ENCODE peak calls at places on chromosomes 3 and 15, in eight cellular contexts. L is GM06990, E is sciatic nerve, R is OCI-M1, I is BJ, N is nucleus accumbens, W is upper lobe of right lung, K is H54. M is an unnamed sample.
A peak's percentile ranks its signal among the peaks of the same experiment; 100 is the strongest.

GRCh38 chr15:43153269-43153668 is 19.9 kb downstream of the TMEM62 start:
- DNase-seq in L (no peak), E (no peak), R (no peak), I (no peak), N (no peak), W (no peak), K (no peak), M (no peak)

GRCh38 chr15:31024330-31024729 is 32.9 kb upstream of the MTMR10 start:
- DNase-seq in L (no peak), E (no peak), R (no peak), I (peak; percentile 96), N (no peak), W (no peak), K (peak; percentile 72), M (no peak)

GRCh38 chr3:172869356-172869755 is 118.8 kb downstream of the ECT2 start:
- DNase-seq in L (no peak), E (no peak), R (no peak), I (peak; percentile 21), N (no peak), W (no peak), K (no peak), M (no peak)

GRCh38 chr3:114714237-114714636 is 420.4 kb downstream of the TIGIT start:
- DNase-seq in L (no peak), E (no peak), R (no peak), I (no peak), N (no peak), W (no peak), K (no peak), M (no peak)

GRCh38 chr3:123380261-123380660 is 68.6 kb downstream of the ADCY5 start:
- DNase-seq in L (no peak), E (no peak), R (no peak), I (no peak), N (no peak), W (peak; percentile 32), K (no peak), M (no peak)

GRCh38 chr3:22297436-22297835 is 546.4 kb upstream of the ZNF385D start:
- DNase-seq in L (no peak), E (no peak), R (no peak), I (no peak), N (no peak), W (no peak), K (no peak), M (no peak)

GRCh38 chr3:37700849-37701248 is 160.8 kb upstream of the CTDSPL start:
- DNase-seq in L (no peak), E (no peak), R (peak; percentile 4), I (no peak), N (no peak), W (no peak), K (no peak), M (no peak)

GRCh38 chr15:69145694-69146492 is 14.5 kb upstream of the GLCE start:
- DNase-seq in L (no peak), E (no peak), R (no peak), I (no peak), N (no peak), W (no peak), K (no peak), M (no peak)

GRCh38 chr3:153958635-153959320 is 162.4 kb upstream of the ARHGEF26 start:
- DNase-seq in L (no peak), E (no peak), R (no peak), I (no peak), N (no peak), W (no peak), K (no peak), M (no peak)

GRCh38 chr3:58192076-58192475 is 18.7 kb downstream of the DNASE1L3 start:
- DNase-seq in L (no peak), E (no peak), R (no peak), I (no peak), N (no peak), W (no peak), K (no peak), M (no peak)

GRCh38 chr15:71790081-71790480 is 20.3 kb upstream of the NR2E3 start:
- DNase-seq in L (no peak), E (peak; percentile 43), R (no peak), I (no peak), N (no peak), W (peak; percentile 45), K (peak; percentile 41), M (no peak)

GRCh38 chr3:109897734-109898133 is 560.4 kb upstream of the DPPA4 start:
- DNase-seq in L (no peak), E (no peak), R (no peak), I (no peak), N (no peak), W (no peak), K (no peak), M (no peak)

GRCh38 chr15:86263235-86263634 is 183.6 kb downstream of the AGBL1 start:
- DNase-seq in L (no peak), E (no peak), R (no peak), I (no peak), N (no peak), W (no peak), K (no peak), M (no peak)

GRCh38 chr15:31235298-31236183 is 91.1 kb upstream of the KLF13 start:
- DNase-seq in L (no peak), E (peak; percentile 80), R (peak; percentile 51), I (no peak), N (no peak), W (no peak), K (no peak), M (no peak)

GRCh38 chr3:111999924-112000835 is 1.5 kb downstream of the TAGLN3 start:
- DNase-seq in L (no peak), E (no peak), R (no peak), I (no peak), N (no peak), W (no peak), K (no peak), M (no peak)

GRCh38 chr3:63232764-63233396 is 45.2 kb upstream of the SYNPR start:
- DNase-seq in L (no peak), E (no peak), R (peak; percentile 35), I (no peak), N (no peak), W (no peak), K (no peak), M (no peak)

GRCh38 chr3:136994772-136995516 is 37.2 kb downstream of the IL20RB start:
- DNase-seq in L (no peak), E (peak; percentile 84), R (peak; percentile 57), I (peak; percentile 81), N (peak; percentile 25), W (peak; percentile 88), K (no peak), M (no peak)

GRCh38 chr3:122299872-122300460 is 25.1 kb upstream of the CSTA start:
- DNase-seq in L (peak; percentile 30), E (no peak), R (peak; percentile 74), I (no peak), N (no peak), W (no peak), K (peak; percentile 10), M (no peak)

GRCh38 chr15:67915374-67916050 is 75.7 kb upstream of the RNU6-1 start:
- DNase-seq in L (no peak), E (peak; percentile 59), R (no peak), I (no peak), N (peak; percentile 9), W (peak; percentile 81), K (no peak), M (no peak)

GRCh38 chr15:48433226-48433886 is 102.1 kb downstream of the DUT start:
- DNase-seq in L (no peak), E (no peak), R (no peak), I (no peak), N (no peak), W (no peak), K (peak; percentile 7), M (no peak)

GRCh38 chr3:42802876-42803799 is 1.2 kb downstream of the HIGD1A start:
- DNase-seq in L (no peak), E (no peak), R (peak; percentile 75), I (no peak), N (no peak), W (no peak), K (no peak), M (no peak)

GRCh38 chr3:102400766-102401165 is 34.0 kb upstream of the ZPLD1 start:
- DNase-seq in L (no peak), E (no peak), R (no peak), I (no peak), N (no peak), W (no peak), K (peak; percentile 12), M (no peak)

GRCh38 chr3:175672119-175672689 is 813.1 kb downstream of the NAALADL2 start:
- DNase-seq in L (no peak), E (no peak), R (no peak), I (no peak), N (no peak), W (no peak), K (no peak), M (no peak)